ENCODE peak calls at places on chromosomes 16 and 17, in six cellular contexts. One of them, this sample, is unnamed.
A peak's percentile ranks its signal among the peaks of the same experiment; 100 is the strongest.

GRCh38 chr16:1133810-1134520 is 18.9 kb upstream of the CACNA1H start:
- DNase-seq in Calu3: no peak
- DNase-seq in neural crest cell: no peak
- DNase-seq in GM10248: no peak
- DNase-seq in fibroblast of lung: no peak
- DNase-seq in esophagus muscularis mucosa: no peak
- DNase-seq in this sample: no peak

GRCh38 chr17:47948706-47949196 is 7.4 kb downstream of the PNPO start:
- DNase-seq in Calu3: peak; percentile 45
- DNase-seq in neural crest cell: no peak
- DNase-seq in GM10248: no peak
- DNase-seq in fibroblast of lung: no peak
- DNase-seq in esophagus muscularis mucosa: no peak
- DNase-seq in this sample: no peak

GRCh38 chr17:29042679-29043538 is at the start of gene PIPOX:
- DNase-seq in Calu3: peak; percentile 50
- DNase-seq in neural crest cell: no peak
- DNase-seq in GM10248: peak; percentile 39
- DNase-seq in fibroblast of lung: peak; percentile 46
- DNase-seq in esophagus muscularis mucosa: no peak
- DNase-seq in this sample: no peak

GRCh38 chr16:19396555-19397011 is 21.1 kb upstream of the TMC5 start:
- DNase-seq in Calu3: peak; percentile 80
- DNase-seq in neural crest cell: no peak
- DNase-seq in GM10248: no peak
- DNase-seq in fibroblast of lung: no peak
- DNase-seq in esophagus muscularis mucosa: no peak
- DNase-seq in this sample: no peak

GRCh38 chr17:6304894-6305612 is 129.9 kb downstream of the AIPL1 start:
- DNase-seq in Calu3: no peak
- DNase-seq in neural crest cell: no peak
- DNase-seq in GM10248: no peak
- DNase-seq in fibroblast of lung: no peak
- DNase-seq in esophagus muscularis mucosa: no peak
- DNase-seq in this sample: no peak

GRCh38 chr17:3926860-3927627 is 10.8 kb upstream of the P2RX1 start:
- DNase-seq in Calu3: no peak
- DNase-seq in neural crest cell: no peak
- DNase-seq in GM10248: no peak
- DNase-seq in fibroblast of lung: no peak
- DNase-seq in esophagus muscularis mucosa: no peak
- DNase-seq in this sample: no peak

GRCh38 chr17:49577651-49577935 is 1.9 kb downstream of the NXPH3 start:
- DNase-seq in Calu3: no peak
- DNase-seq in neural crest cell: no peak
- DNase-seq in GM10248: no peak
- DNase-seq in fibroblast of lung: no peak
- DNase-seq in esophagus muscularis mucosa: no peak
- DNase-seq in this sample: no peak

GRCh38 chr17:16215002-16215272 is 397 bp downstream of the NCOR1 start:
- DNase-seq in Calu3: peak; percentile 46
- DNase-seq in neural crest cell: no peak
- DNase-seq in GM10248: peak; percentile 52
- DNase-seq in fibroblast of lung: peak; percentile 40
- DNase-seq in esophagus muscularis mucosa: no peak
- DNase-seq in this sample: no peak

GRCh38 chr17:74360993-74361612 is 565 bp downstream of the BTBD17 start:
- DNase-seq in Calu3: no peak
- DNase-seq in neural crest cell: no peak
- DNase-seq in GM10248: no peak
- DNase-seq in fibroblast of lung: peak; percentile 34
- DNase-seq in esophagus muscularis mucosa: no peak
- DNase-seq in this sample: no peak

GRCh38 chr16:30032083-30032819 is 1.2 kb upstream of the TLCD3B start:
- DNase-seq in Calu3: peak; percentile 74
- DNase-seq in neural crest cell: peak; percentile 77
- DNase-seq in GM10248: peak; percentile 83
- DNase-seq in fibroblast of lung: peak; percentile 42
- DNase-seq in esophagus muscularis mucosa: no peak
- DNase-seq in this sample: no peak

GRCh38 chr17:42163113-42163512 is 8.3 kb upstream of the RAB5C start:
- DNase-seq in Calu3: peak; percentile 53
- DNase-seq in neural crest cell: no peak
- DNase-seq in GM10248: peak; percentile 61
- DNase-seq in fibroblast of lung: no peak
- DNase-seq in esophagus muscularis mucosa: no peak
- DNase-seq in this sample: no peak

GRCh38 chr17:46950997-46951621 is 27.9 kb downstream of the RPRML start:
- DNase-seq in Calu3: no peak
- DNase-seq in neural crest cell: no peak
- DNase-seq in GM10248: no peak
- DNase-seq in fibroblast of lung: no peak
- DNase-seq in esophagus muscularis mucosa: no peak
- DNase-seq in this sample: no peak

GRCh38 chr16:57621521-57622268 is 6.7 kb upstream of the ADGRG1 start:
- DNase-seq in Calu3: peak; percentile 66
- DNase-seq in neural crest cell: no peak
- DNase-seq in GM10248: no peak
- DNase-seq in fibroblast of lung: no peak
- DNase-seq in esophagus muscularis mucosa: no peak
- DNase-seq in this sample: no peak

GRCh38 chr17:62761884-62762283 is 46.2 kb downstream of the MARCHF10 start:
- DNase-seq in Calu3: no peak
- DNase-seq in neural crest cell: no peak
- DNase-seq in GM10248: no peak
- DNase-seq in fibroblast of lung: no peak
- DNase-seq in esophagus muscularis mucosa: no peak
- DNase-seq in this sample: no peak

GRCh38 chr17:81465912-81466311 is 46.7 kb downstream of the ACTG1 start:
- DNase-seq in Calu3: no peak
- DNase-seq in neural crest cell: no peak
- DNase-seq in GM10248: no peak
- DNase-seq in fibroblast of lung: no peak
- DNase-seq in esophagus muscularis mucosa: no peak
- DNase-seq in this sample: no peak

GRCh38 chr17:44045493-44045892 is 21.0 kb downstream of the LSM12 start:
- DNase-seq in Calu3: no peak
- DNase-seq in neural crest cell: no peak
- DNase-seq in GM10248: no peak
- DNase-seq in fibroblast of lung: no peak
- DNase-seq in esophagus muscularis mucosa: no peak
- DNase-seq in this sample: no peak

GRCh38 chr16:87344931-87345631 is 27.9 kb upstream of the C16orf95 start:
- DNase-seq in Calu3: no peak
- DNase-seq in neural crest cell: no peak
- DNase-seq in GM10248: no peak
- DNase-seq in fibroblast of lung: peak; percentile 13
- DNase-seq in esophagus muscularis mucosa: no peak
- DNase-seq in this sample: no peak

GRCh38 chr17:77322534-77323412 is 182.0 kb downstream of the SEC14L1 start:
- DNase-seq in Calu3: peak; percentile 90
- DNase-seq in neural crest cell: no peak
- DNase-seq in GM10248: no peak
- DNase-seq in fibroblast of lung: peak; percentile 99
- DNase-seq in esophagus muscularis mucosa: no peak
- DNase-seq in this sample: peak; percentile 95

GRCh38 chr16:88800277-88800592 is 3.4 kb upstream of the CDT1 start:
- DNase-seq in Calu3: no peak
- DNase-seq in neural crest cell: no peak
- DNase-seq in GM10248: no peak
- DNase-seq in fibroblast of lung: no peak
- DNase-seq in esophagus muscularis mucosa: no peak
- DNase-seq in this sample: no peak

GRCh38 chr17:55577687-55578086 is 66.4 kb upstream of the SMIM36 start:
- DNase-seq in Calu3: peak; percentile 70
- DNase-seq in neural crest cell: no peak
- DNase-seq in GM10248: no peak
- DNase-seq in fibroblast of lung: peak; percentile 49
- DNase-seq in esophagus muscularis mucosa: no peak
- DNase-seq in this sample: no peak

GRCh38 chr17:3944485-3945388 is 19.5 kb downstream of the ATP2A3 start:
- DNase-seq in Calu3: no peak
- DNase-seq in neural crest cell: peak; percentile 81
- DNase-seq in GM10248: peak; percentile 58
- DNase-seq in fibroblast of lung: peak; percentile 41
- DNase-seq in esophagus muscularis mucosa: no peak
- DNase-seq in this sample: peak; percentile 44

GRCh38 chr17:80859004-80859941 is 132.4 kb upstream of the CHMP6 start:
- DNase-seq in Calu3: no peak
- DNase-seq in neural crest cell: no peak
- DNase-seq in GM10248: no peak
- DNase-seq in fibroblast of lung: peak; percentile 91
- DNase-seq in esophagus muscularis mucosa: no peak
- DNase-seq in this sample: peak; percentile 89

GRCh38 chr16:3007059-3007956 is 5.4 kb upstream of the CLDN9 start:
- DNase-seq in Calu3: peak; percentile 52
- DNase-seq in neural crest cell: no peak
- DNase-seq in GM10248: no peak
- DNase-seq in fibroblast of lung: no peak
- DNase-seq in esophagus muscularis mucosa: no peak
- DNase-seq in this sample: no peak

GRCh38 chr16:76800196-76800595 is 390.8 kb upstream of the MON1B start:
- DNase-seq in Calu3: no peak
- DNase-seq in neural crest cell: no peak
- DNase-seq in GM10248: no peak
- DNase-seq in fibroblast of lung: no peak
- DNase-seq in esophagus muscularis mucosa: no peak
- DNase-seq in this sample: no peak

GRCh38 chr17:71922439-71922838 is 198.4 kb upstream of the SOX9 start:
- DNase-seq in Calu3: no peak
- DNase-seq in neural crest cell: no peak
- DNase-seq in GM10248: no peak
- DNase-seq in fibroblast of lung: peak; percentile 91
- DNase-seq in esophagus muscularis mucosa: no peak
- DNase-seq in this sample: no peak

GRCh38 chr16:30615358-30616076 is 5.3 kb upstream of the ZNF689 start:
- DNase-seq in Calu3: peak; percentile 80
- DNase-seq in neural crest cell: peak; percentile 54
- DNase-seq in GM10248: peak; percentile 50
- DNase-seq in fibroblast of lung: no peak
- DNase-seq in esophagus muscularis mucosa: no peak
- DNase-seq in this sample: no peak

GRCh38 chr17:16040710-16041251 is 41.2 kb downstream of the TTC19 start:
- DNase-seq in Calu3: no peak
- DNase-seq in neural crest cell: no peak
- DNase-seq in GM10248: no peak
- DNase-seq in fibroblast of lung: peak; percentile 96
- DNase-seq in esophagus muscularis mucosa: no peak
- DNase-seq in this sample: peak; percentile 35

GRCh38 chr16:88368036-88368435 is 14.7 kb upstream of the ZNF469 start:
- DNase-seq in Calu3: no peak
- DNase-seq in neural crest cell: no peak
- DNase-seq in GM10248: no peak
- DNase-seq in fibroblast of lung: no peak
- DNase-seq in esophagus muscularis mucosa: no peak
- DNase-seq in this sample: no peak

GRCh38 chr16:67137605-67138004 is 13.2 kb downstream of the B3GNT9 start:
- DNase-seq in Calu3: no peak
- DNase-seq in neural crest cell: no peak
- DNase-seq in GM10248: no peak
- DNase-seq in fibroblast of lung: peak; percentile 45
- DNase-seq in esophagus muscularis mucosa: no peak
- DNase-seq in this sample: no peak
- TF ChIP-seq CTCF in Calu3: no peak
- TF ChIP-seq CTCF in neural crest cell: no peak
- TF ChIP-seq CTCF in GM10248: no peak
- TF ChIP-seq CTCF in fibroblast of lung: no peak
- TF ChIP-seq CTCF in esophagus muscularis mucosa: no peak
- TF ChIP-seq CTCF in this sample: no peak

DNA sequence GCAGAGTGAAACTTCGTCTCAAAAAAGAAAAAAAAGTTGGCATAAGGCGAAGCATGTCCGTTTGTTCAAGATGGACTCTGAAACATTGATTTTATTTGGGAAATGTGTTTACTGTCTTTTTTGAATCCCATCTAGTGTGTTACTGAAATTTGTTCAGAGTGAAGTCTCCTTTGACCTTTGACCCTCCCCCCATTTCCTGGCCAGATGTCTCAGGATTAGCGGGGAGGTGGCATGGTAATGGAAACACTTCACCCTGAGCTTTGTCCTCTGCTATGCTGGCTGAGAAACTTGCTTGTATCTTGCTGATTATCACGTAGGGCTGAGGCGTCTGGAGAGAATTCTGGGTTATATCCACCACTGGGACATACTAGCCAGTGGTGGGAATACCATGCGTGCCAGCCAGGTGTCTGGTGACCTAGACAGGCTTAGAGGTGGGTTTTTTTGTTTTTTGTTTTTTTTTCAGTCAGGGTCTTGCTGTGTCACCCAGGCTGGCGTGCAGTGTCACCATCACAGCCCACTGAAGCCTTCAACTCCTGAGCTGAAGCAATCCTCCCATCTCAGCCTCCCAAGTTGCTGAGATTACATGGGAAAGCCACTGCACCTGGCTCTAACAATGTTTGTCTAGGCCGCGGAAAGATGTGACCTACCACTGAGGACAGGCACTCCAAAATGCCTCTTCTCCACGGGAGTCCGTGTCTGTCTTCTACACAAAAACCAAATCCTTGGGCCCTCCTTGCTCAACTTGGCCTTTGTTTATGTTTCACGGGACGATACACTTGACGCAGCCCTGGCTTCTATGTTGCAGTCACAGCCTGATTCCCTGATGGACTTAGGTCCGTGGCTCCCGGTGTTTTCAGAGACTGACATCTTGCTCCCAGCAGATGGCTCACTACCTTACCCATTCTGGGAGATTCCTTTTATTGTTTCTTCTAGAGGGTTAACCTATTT is 6.6 kb upstream of the GALK1 start:
- DNase-seq in Calu3: no peak
- DNase-seq in neural crest cell: no peak
- DNase-seq in GM10248: no peak
- DNase-seq in fibroblast of lung: no peak
- DNase-seq in esophagus muscularis mucosa: no peak
- DNase-seq in this sample: no peak
- TF ChIP-seq CTCF in Calu3: no peak
- TF ChIP-seq CTCF in neural crest cell: no peak
- TF ChIP-seq CTCF in GM10248: no peak
- TF ChIP-seq CTCF in fibroblast of lung: peak; percentile 10
- TF ChIP-seq CTCF in esophagus muscularis mucosa: no peak
- TF ChIP-seq CTCF in this sample: peak; percentile 3

GRCh38 chr16:54937673-54938350 is 7.1 kb downstream of the IRX5 start:
- DNase-seq in Calu3: no peak
- DNase-seq in neural crest cell: peak; percentile 31
- DNase-seq in GM10248: no peak
- DNase-seq in fibroblast of lung: no peak
- DNase-seq in esophagus muscularis mucosa: no peak
- DNase-seq in this sample: no peak
- TF ChIP-seq CTCF in Calu3: no peak
- TF ChIP-seq CTCF in neural crest cell: peak; percentile 36
- TF ChIP-seq CTCF in GM10248: no peak
- TF ChIP-seq CTCF in fibroblast of lung: no peak
- TF ChIP-seq CTCF in esophagus muscularis mucosa: no peak
- TF ChIP-seq CTCF in this sample: no peak

DNA sequence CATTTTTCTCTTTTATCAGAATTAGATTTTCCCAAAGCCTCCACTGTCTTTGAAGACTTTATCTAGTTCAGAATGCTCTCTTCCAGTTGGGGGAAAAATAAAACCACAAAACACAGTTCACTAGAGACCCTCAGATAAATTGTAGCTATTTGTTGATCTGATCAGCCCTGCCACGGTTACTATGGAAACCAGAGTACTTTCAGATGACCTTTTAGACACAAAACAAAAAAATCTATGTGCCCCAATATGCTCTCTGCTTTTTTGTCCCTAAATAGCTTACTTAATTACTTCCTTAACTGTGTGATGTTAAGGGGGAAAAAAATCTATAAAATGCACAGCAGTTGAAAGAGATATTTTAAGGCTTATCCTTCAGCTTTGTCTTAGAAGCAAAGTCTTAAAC is 130.1 kb upstream of the CACNG5 start:
- DNase-seq in Calu3: no peak
- DNase-seq in neural crest cell: no peak
- DNase-seq in GM10248: no peak
- DNase-seq in fibroblast of lung: no peak
- DNase-seq in esophagus muscularis mucosa: no peak
- DNase-seq in this sample: no peak
- TF ChIP-seq CTCF in Calu3: no peak
- TF ChIP-seq CTCF in neural crest cell: no peak
- TF ChIP-seq CTCF in GM10248: no peak
- TF ChIP-seq CTCF in fibroblast of lung: no peak
- TF ChIP-seq CTCF in esophagus muscularis mucosa: no peak
- TF ChIP-seq CTCF in this sample: no peak

This sample was measured in AG09319.